ENCODE peak calls at places on chromosome 15, in nine cellular contexts. F, J, L, W, C, P, S, T and R are unnamed samples.

GRCh38 chr15:97981758-97982157 is 21.3 kb downstream of the ARRDC4 start:
- DNase-seq in F (no peak), J (no peak), L (no peak), W (no peak), C (no peak), P (no peak), S (no peak), T (no peak), R (no peak)

GRCh38 chr15:62873203-62873602 is 169.3 kb upstream of the TPM1 start:
- DNase-seq in F (no peak), J (no peak), L (no peak), W (no peak), C (no peak), P (peak), S (no peak), T (no peak), R (no peak)

GRCh38 chr15:43186003-43186353 is 775 bp downstream of the CCNDBP1 start:
- DNase-seq in F (no peak), J (no peak), L (peak), W (no peak), C (no peak), P (no peak), S (no peak), T (no peak), R (no peak)

GRCh38 chr15:75229191-75230015 is 27.7 kb downstream of the C15orf39 start:
- DNase-seq in F (peak), J (peak), L (no peak), W (no peak), C (no peak), P (no peak), S (no peak), T (no peak), R (no peak)

GRCh38 chr15:72339777-72340177 is 19.8 kb upstream of the CELF6 start:
- DNase-seq in F (no peak), J (no peak), L (no peak), W (no peak), C (peak), P (no peak), S (no peak), T (no peak), R (no peak)

GRCh38 chr15:25989327-25989726 is 126.2 kb upstream of the ATP10A start:
- DNase-seq in F (no peak), J (no peak), L (no peak), W (no peak), C (no peak), P (peak), S (no peak), T (no peak), R (no peak)

GRCh38 chr15:68561901-68562300 is 16.9 kb upstream of the CORO2B start:
- DNase-seq in F (peak), J (peak), L (no peak), W (no peak), C (no peak), P (no peak), S (no peak), T (no peak), R (peak)

GRCh38 chr15:44325568-44325967 is 37.0 kb downstream of the GOLM2 start:
- DNase-seq in F (no peak), J (no peak), L (no peak), W (no peak), C (no peak), P (no peak), S (no peak), T (no peak), R (no peak)

GRCh38 chr15:81111510-81112375 is 22.3 kb upstream of the CFAP161 start:
- DNase-seq in F (no peak), J (no peak), L (no peak), W (no peak), C (no peak), P (no peak), S (no peak), T (no peak), R (no peak)

GRCh38 chr15:69074843-69075224 is 60.3 kb downstream of the NOX5 start:
- DNase-seq in F (peak), J (no peak), L (peak), W (no peak), C (peak), P (no peak), S (no peak), T (peak), R (no peak)

GRCh38 chr15:32124726-32125125 is 94.4 kb downstream of the CHRNA7 start:
- DNase-seq in F (no peak), J (peak), L (no peak), W (no peak), C (no peak), P (no peak), S (no peak), T (no peak), R (no peak)

GRCh38 chr15:49624046-49624445 is 3.2 kb downstream of the DTWD1 start:
- DNase-seq in F (no peak), J (no peak), L (no peak), W (no peak), C (no peak), P (no peak), S (no peak), T (no peak), R (no peak)

GRCh38 chr15:98896802-98897732 is 110.5 kb downstream of the PGPEP1L start:
- DNase-seq in F (no peak), J (no peak), L (no peak), W (no peak), C (peak), P (no peak), S (peak), T (peak), R (no peak)

GRCh38 chr15:91151781-91152563 is 51.9 kb downstream of the SV2B start:
- DNase-seq in F (no peak), J (no peak), L (no peak), W (no peak), C (no peak), P (no peak), S (no peak), T (no peak), R (no peak)

GRCh38 chr15:54687628-54688027 is 509.1 kb downstream of the RSL24D1 start:
- DNase-seq in F (no peak), J (no peak), L (no peak), W (no peak), C (no peak), P (no peak), S (no peak), T (no peak), R (no peak)

GRCh38 chr15:91017716-91018115 is 4.7 kb downstream of the VPS33B start:
- DNase-seq in F (no peak), J (no peak), L (no peak), W (no peak), C (no peak), P (no peak), S (no peak), T (no peak), R (no peak)

GRCh38 chr15:88613074-88613944 is 7.8 kb upstream of the AEN start:
- DNase-seq in F (no peak), J (no peak), L (no peak), W (no peak), C (no peak), P (peak), S (no peak), T (no peak), R (no peak)

GRCh38 chr15:31396881-31397560 is 70.4 kb downstream of the KLF13 start:
- DNase-seq in F (peak), J (peak), L (peak), W (peak), C (peak), P (peak), S (peak), T (peak), R (peak)

GRCh38 chr15:101189708-101190107 is 62.1 kb downstream of the CHSY1 start:
- DNase-seq in F (no peak), J (no peak), L (no peak), W (no peak), C (no peak), P (no peak), S (no peak), T (no peak), R (no peak)

GRCh38 chr15:100928632-100929280 is 9.6 kb downstream of the LRRK1 start:
- DNase-seq in F (no peak), J (no peak), L (peak), W (no peak), C (no peak), P (no peak), S (no peak), T (peak), R (no peak)

GRCh38 chr15:65184305-65184943 is 718 bp downstream of the CLPX start:
- DNase-seq in F (peak), J (peak), L (peak), W (peak), C (peak), P (peak), S (no peak), T (peak), R (peak)

DNA sequence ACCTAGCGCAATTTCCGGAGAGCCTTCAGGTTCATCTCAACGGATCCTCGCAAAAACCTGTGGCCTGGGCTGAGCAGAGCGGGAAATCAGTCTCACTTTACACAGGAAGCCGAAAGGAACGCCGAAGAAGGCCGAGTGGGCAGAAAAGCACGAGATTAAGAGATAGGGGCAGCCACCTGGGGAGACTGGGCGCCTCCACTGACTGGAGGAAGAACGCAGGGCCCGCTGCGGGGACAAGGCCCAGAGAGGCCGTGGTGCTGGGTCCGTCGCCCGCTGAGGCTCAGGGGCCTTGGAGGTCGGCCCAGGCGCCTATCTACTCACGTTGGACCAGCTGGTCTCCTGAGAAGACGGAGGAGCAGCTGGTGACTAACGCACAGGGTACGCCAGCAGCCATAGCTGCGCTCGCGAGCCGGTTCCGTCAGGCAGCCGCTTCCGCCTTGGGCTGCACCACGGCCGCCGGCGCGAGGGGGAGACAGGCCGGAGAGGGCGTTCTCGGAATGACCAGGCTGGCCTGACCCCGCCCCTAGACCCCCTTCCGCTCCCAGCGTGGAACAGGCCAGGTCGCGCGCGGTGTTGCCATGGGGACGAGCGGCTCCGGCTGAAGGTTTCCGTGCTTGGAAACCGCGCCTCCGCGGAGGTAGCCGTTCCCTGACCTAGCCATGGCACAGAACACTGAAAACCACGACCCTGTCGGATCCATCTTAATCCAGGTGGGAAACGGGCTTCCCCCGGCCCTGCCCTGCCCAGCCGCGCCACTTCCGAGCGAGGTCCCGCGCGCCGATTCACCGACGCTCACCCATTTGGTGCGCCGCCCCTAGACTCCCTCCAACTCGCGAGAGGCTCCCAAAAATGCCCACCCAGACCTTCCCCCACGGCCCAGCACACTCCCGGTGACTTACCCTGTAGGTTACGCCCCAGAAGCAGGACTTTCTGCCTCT is at the start of the genes AAGAB and IQCH:
- DNase-seq in F (peak), J (peak), L (peak), W (peak), C (peak), P (peak), S (peak), T (peak), R (peak)
- TF ChIP-seq POLR2A in F (peak), J (no peak), L (peak), W (no peak), C (peak), P (peak), S (peak), T (peak), R (peak)

GRCh38 chr15:84572231-84572630 is 28.6 kb upstream of the ZSCAN2 start:
- DNase-seq in F (no peak), J (no peak), L (no peak), W (no peak), C (no peak), P (no peak), S (no peak), T (no peak), R (no peak)

GRCh38 chr15:84575493-84575892 is 25.3 kb upstream of the ZSCAN2 start:
- DNase-seq in F (no peak), J (no peak), L (no peak), W (no peak), C (no peak), P (no peak), S (no peak), T (no peak), R (no peak)

DNA sequence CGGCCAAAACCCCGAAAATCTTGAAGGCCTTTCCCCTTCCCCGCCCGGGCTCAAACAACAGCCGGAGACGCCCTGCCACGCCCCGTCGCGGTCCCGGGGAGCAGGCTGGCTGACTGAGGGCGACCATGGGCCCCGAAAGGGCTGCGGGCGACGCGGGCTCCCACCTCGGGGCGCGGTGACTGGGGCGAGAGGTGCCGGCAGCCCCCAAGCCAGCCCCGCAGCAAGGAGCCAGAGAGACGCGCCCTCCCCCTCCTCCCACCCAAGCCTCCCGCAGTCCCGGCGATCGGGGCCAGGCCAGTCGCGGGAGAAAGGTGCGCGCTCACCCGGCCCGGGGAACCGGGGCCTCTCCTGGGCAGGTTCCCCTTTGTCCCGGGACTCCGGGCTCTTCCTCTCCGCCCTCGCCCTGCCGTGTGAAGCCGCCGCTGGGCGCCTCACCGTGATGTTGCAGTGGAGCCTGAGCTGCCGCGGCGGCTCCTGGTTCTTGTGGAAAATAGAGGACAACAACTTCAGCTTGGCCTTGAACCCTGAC is 30.6 kb upstream of the ZSCAN2 start:
- DNase-seq in F (peak), J (peak), L (peak), W (peak), C (no peak), P (no peak), S (no peak), T (peak), R (peak)
- TF ChIP-seq POLR2AphosphoS5 in F (no peak), J (no peak), L (no peak), W (no peak), C (no peak), P (no peak), S (no peak), T (no peak), R (no peak)

DNA sequence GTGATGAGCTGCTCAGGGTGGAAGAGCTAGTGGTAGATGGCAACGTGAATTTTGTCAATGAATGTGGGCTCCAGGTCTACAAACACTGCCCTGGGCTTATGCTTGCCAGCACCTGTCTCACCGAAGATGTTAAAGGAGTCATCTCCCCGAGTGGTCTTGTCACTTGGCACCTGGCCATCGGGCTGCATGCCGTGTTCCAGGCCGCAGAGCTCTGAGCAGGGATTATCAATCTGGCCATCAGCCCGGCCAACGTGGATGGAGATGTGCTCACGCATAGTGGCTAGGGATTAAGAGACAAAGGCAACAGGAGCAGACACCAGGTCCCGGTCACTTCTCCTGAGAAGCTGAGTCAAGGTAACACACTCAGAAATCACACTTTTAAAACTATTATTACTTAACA is 54.8 kb upstream of the ACTC1 start:
- DNase-seq in F (peak), J (no peak), L (no peak), W (no peak), C (no peak), P (no peak), S (no peak), T (no peak), R (no peak)
- H3K27ac ChIP-seq in F (no peak), J (no peak), L (no peak), W (no peak), C (no peak), P (no peak), S (no peak), T (no peak), R (no peak)

GRCh38 chr15:66386204-66387123 is at the start of gene MAP2K1:
- DNase-seq in F (peak), J (peak), L (peak), W (peak), C (peak), P (peak), S (peak), T (peak), R (peak)
- TF ChIP-seq POLR2A in F (peak), J (peak), L (peak), W (no peak), C (peak), P (peak), S (peak), T (peak), R (no peak)

GRCh38 chr15:37104413-37105392 is 4.4 kb upstream of the MEIS2 start:
- DNase-seq in F (no peak), J (peak), L (no peak), W (no peak), C (no peak), P (no peak), S (no peak), T (no peak), R (no peak)
- TF ChIP-seq POLR2AphosphoS5 in F (no peak), J (no peak), L (no peak), W (no peak), C (no peak), P (no peak), S (no peak), T (peak), R (no peak)

DNA sequence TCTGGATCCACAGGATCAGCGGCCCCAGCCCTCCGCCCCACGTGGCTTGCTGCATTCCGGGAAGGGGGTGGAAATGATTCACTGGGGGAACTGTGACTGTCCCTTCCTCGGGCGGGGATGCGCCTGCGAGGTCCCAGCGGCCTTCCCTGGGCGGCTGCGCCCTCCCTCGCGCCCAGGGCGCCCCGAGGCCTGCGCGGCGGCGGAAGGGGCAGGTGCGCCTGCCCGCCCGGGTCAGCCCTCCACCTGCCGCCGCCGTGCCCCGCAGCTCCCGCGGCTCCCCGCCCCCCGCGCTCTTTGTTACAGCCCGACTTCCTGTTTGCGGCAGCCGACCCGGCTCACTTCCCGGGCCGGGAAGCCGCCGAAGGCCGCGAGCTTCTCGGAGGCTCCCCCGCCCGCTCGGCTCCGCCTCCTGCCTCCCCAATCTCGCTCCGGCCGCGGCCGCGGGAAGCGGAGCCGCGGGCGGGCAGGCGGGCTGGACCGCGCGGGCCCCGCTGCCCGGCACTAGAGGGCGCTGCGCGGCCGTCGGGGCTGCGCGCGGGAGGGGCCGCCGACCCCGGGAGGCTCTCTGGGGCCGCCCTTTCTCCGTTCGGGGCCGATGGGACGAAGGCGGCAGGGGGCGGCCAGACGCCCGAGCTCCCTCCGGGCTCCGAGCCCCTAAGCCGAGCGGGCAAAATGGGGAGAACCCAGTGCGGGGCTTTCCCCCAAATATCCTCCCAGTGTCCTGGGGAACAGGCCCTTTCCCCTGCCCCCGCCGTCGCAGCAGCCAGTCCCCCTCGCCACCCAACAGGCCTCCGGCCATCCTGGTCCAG is 11.5 kb upstream of the CHAC1 start:
- DNase-seq in F (peak), J (peak), L (peak), W (peak), C (peak), P (peak), S (no peak), T (peak), R (peak)
- H3K27ac ChIP-seq in F (peak), J (peak), L (peak), W (peak), C (peak), P (peak), S (peak), T (peak), R (peak)

GRCh38 chr15:79967331-79968182 is 3.4 kb downstream of the BCL2A1 start:
- DNase-seq in F (no peak), J (peak), L (no peak), W (no peak), C (no peak), P (no peak), S (no peak), T (no peak), R (no peak)

GRCh38 chr15:79972861-79973260 is 1.9 kb upstream of the BCL2A1 start:
- DNase-seq in F (no peak), J (no peak), L (no peak), W (no peak), C (no peak), P (no peak), S (no peak), T (no peak), R (no peak)

GRCh38 chr15:79969175-79969574 is 1.8 kb downstream of the BCL2A1 start:
- DNase-seq in F (no peak), J (no peak), L (no peak), W (no peak), C (no peak), P (no peak), S (no peak), T (no peak), R (no peak)

GRCh38 chr15:79973445-79974180 is 2.6 kb upstream of the BCL2A1 start:
- DNase-seq in F (no peak), J (peak), L (no peak), W (no peak), C (no peak), P (no peak), S (no peak), T (no peak), R (no peak)

DNA sequence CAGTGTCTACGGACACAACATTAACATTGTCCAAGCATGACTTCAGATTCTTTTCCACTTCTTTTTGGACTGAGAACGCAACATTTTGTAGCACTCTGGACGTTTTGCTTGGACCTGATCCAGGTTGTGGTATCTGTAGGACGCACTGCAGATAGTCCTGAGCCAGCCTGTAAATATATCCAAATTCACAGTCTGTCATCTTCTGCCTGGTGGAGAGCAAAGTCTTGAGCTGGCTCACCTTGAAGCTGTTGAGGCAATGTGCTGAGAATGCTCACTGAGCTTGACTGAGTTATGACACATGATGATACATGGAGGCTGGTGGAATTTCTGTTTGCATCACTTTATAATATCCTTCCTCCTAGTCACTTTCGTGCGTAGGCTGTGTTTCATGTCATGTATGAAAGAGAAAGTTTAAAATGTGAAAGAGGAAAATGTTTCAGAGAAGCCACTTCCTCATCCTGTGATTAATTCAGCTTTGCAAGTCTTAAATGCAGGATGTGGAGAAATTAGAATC is at the start of gene BCL2A1:
- DNase-seq in F (no peak), J (peak), L (peak), W (peak), C (peak), P (no peak), S (no peak), T (no peak), R (no peak)
- TF ChIP-seq POLR2A in F (no peak), J (peak), L (peak), W (no peak), C (no peak), P (no peak), S (no peak), T (peak), R (no peak)